ENCODE peak calls at places on chromosomes 13 and 19, in seven cellular contexts. R is Panc1, O is HepG2, G is upper lobe of left lung, C is HCT116, E is K562, D is GM23338. H is an unnamed sample.

GRCh38 chr19:42090687-42091086 is 14.7 kb downstream of the ZNF574 start:
- ATAC-seq in R (no peak), O (no peak), G (no peak), C (no peak), E (no peak), D (no peak), H (no peak)

GRCh38 chr13:100483836-100484381 is 104.7 kb downstream of the GGACT start:
- ATAC-seq in R (no peak), O (no peak), G (no peak), C (no peak), E (no peak), D (no peak), H (no peak)

GRCh38 chr19:7663711-7664110 is 5.1 kb upstream of the RETN start:
- ATAC-seq in R (no peak), O (no peak), G (no peak), C (no peak), E (no peak), D (no peak), H (no peak)

GRCh38 chr19:56133858-56134654 is 7.0 kb upstream of the ZNF444 start:
- ATAC-seq in R (peak), O (no peak), G (peak), C (peak), E (peak), D (no peak), H (no peak)

GRCh38 chr13:50635504-50635903 is 208.0 kb downstream of the DLEU7 start:
- ATAC-seq in R (no peak), O (no peak), G (peak), C (no peak), E (no peak), D (no peak), H (peak)

GRCh38 chr19:6047741-6048231 is 62.5 kb downstream of the RFX2 start:
- ATAC-seq in R (peak), O (peak), G (peak), C (peak), E (peak), D (peak), H (peak)

GRCh38 chr13:53001871-53002270 is 26.7 kb upstream of the OLFM4 start:
- ATAC-seq in R (no peak), O (no peak), G (no peak), C (no peak), E (no peak), D (no peak), H (no peak)

GRCh38 chr13:33536639-33537425 is 251.3 kb upstream of the STARD13 start:
- ATAC-seq in R (no peak), O (no peak), G (no peak), C (no peak), E (no peak), D (no peak), H (no peak)

GRCh38 chr13:35388456-35388855 is 88.0 kb downstream of the MAB21L1 start:
- ATAC-seq in R (no peak), O (no peak), G (no peak), C (no peak), E (no peak), D (no peak), H (no peak)

DNA sequence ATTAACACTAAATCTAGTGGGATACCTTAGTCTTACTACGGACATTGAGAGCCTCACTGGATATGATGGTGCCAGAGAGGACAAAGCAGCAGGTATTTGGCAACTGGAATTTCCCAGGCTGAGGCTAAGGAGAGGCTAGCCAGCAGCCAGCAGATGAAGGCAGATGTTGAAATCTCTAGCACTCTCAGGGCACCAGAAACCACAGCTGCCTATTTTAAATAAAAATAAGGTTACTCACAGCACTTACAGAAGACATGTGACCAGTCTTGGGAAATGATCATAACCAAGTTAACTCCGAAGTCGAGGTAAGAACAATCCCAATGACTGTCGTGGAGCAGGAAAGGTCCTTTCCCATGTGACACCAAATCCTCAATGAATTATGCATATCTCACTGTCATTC is 1726.0 kb downstream of the EFNB2 start:
- ATAC-seq in R (no peak), O (no peak), G (no peak), C (no peak), E (no peak), D (no peak), H (no peak)
- TF ChIP-seq POLR2AphosphoS5 in R (no peak), O (no peak), G (no peak), C (no peak), E (no peak), D (no peak), H (no peak)

GRCh38 chr19:12786950-12787349 is 4.3 kb upstream of the JUNB start:
- ATAC-seq in R (no peak), O (no peak), G (no peak), C (no peak), E (no peak), D (no peak), H (no peak)

GRCh38 chr19:12784394-12784870 is 6.9 kb upstream of the JUNB start:
- ATAC-seq in R (no peak), O (peak), G (no peak), C (no peak), E (peak), D (no peak), H (no peak)

GRCh38 chr19:12786149-12786870 is 5.0 kb upstream of the JUNB start:
- ATAC-seq in R (no peak), O (no peak), G (peak), C (no peak), E (no peak), D (no peak), H (no peak)

GRCh38 chr19:12784871-12785430 is 6.3 kb upstream of the JUNB start:
- ATAC-seq in R (no peak), O (no peak), G (no peak), C (no peak), E (no peak), D (no peak), H (no peak)

DNA sequence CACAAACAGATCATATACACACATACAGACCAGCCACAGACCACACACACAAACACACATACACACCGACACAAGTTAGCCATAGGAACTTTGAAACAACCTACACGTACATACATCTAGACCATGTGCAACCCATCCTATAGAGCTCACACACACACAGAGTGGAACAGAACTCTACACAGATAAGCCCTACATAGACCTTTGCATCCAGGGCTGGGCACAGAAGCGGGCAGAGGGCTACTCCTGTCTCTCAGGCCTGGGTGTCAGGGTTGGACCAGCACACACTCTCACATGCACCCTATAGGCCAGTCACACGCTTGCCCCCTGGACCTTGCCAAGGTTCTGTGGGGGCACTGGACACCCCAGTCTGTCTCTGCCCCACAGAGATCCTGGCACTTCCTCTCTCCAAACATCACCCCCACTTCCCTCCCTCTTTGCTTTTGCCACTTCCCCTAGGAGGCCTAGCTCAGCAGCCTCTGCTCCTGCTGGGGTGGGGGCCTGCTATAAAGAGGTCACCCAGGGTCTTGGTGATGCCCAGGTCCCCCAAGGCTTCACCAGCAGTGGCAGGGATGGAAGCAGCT is 5.8 kb upstream of the JUNB start:
- ATAC-seq in R (no peak), O (peak), G (no peak), C (no peak), E (no peak), D (no peak), H (no peak)
- TF ChIP-seq POLR2AphosphoS5 in R (no peak), O (no peak), G (peak), C (no peak), E (no peak), D (no peak), H (no peak)

DNA sequence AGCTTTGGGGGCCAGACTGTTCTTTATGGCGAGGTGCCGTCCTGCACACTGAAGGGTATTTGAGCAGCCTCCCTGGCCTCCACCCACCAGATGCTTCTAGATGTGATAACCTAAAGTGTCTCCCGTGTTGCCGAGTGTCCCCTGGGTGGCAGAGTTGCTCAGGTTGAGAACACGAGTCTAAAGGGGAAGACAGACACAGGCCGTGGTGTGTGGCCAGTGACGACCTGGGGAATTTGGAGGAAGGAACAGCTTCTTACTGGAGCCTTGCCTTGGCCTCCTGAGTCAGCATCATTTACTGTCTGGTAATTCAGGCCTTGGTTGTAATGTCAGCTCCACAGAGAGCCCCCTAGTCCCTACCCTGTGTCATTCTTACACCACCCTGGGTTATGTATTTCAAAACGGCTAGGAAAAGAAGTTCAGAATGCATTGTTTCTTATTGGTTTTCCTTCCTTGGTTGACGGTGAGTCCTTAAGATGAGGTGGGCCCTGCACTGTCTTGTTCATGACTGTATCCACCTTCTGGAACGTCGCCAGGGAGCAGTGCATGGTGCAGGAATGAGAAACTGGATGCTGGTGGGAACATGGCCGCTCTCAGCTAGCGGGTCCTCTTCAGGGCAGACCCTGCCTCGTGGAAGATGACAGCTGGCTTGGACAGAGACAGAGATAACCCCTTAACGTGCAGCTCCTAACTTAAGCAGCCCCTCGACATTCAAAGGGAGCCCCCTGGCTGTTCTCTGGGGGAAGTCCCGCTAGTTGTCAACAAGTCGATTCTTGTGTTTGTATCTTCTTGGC is 7.1 kb downstream of the SIN3B start:
- ATAC-seq in R (peak), O (no peak), G (no peak), C (peak), E (peak), D (peak), H (peak)
- TF ChIP-seq POLR2AphosphoS5 in R (no peak), O (no peak), G (peak), C (no peak), E (no peak), D (no peak), H (no peak)

GRCh38 chr19:12969292-12969988 is at the start of gene DAND5:
- ATAC-seq in R (peak), O (no peak), G (peak), C (no peak), E (no peak), D (no peak), H (no peak)

GRCh38 chr19:12970070-12970820 is 869 bp downstream of the DAND5 start:
- ATAC-seq in R (no peak), O (no peak), G (no peak), C (no peak), E (no peak), D (no peak), H (no peak)

GRCh38 chr19:12965812-12966135 is 3.6 kb upstream of the DAND5 start:
- ATAC-seq in R (no peak), O (no peak), G (no peak), C (no peak), E (no peak), D (no peak), H (no peak)

GRCh38 chr19:12967907-12968306 is 1.5 kb upstream of the DAND5 start:
- ATAC-seq in R (no peak), O (no peak), G (no peak), C (no peak), E (no peak), D (no peak), H (no peak)

GRCh38 chr19:12965017-12965811 is 4.2 kb upstream of the DAND5 start:
- ATAC-seq in R (peak), O (peak), G (peak), C (peak), E (peak), D (peak), H (peak)
- TF ChIP-seq POLR2AphosphoS5 in R (no peak), O (no peak), G (no peak), C (peak), E (peak), D (no peak), H (no peak)

GRCh38 chr19:4488496-4488895 is 16.4 kb downstream of the HDGFL2 start:
- ATAC-seq in R (no peak), O (no peak), G (no peak), C (no peak), E (no peak), D (no peak), H (no peak)

GRCh38 chr19:4477034-4477801 is 5.1 kb downstream of the HDGFL2 start:
- ATAC-seq in R (no peak), O (no peak), G (no peak), C (no peak), E (no peak), D (no peak), H (no peak)

GRCh38 chr19:4487572-4487971 is 15.5 kb downstream of the HDGFL2 start:
- ATAC-seq in R (no peak), O (no peak), G (no peak), C (no peak), E (no peak), D (no peak), H (no peak)

DNA sequence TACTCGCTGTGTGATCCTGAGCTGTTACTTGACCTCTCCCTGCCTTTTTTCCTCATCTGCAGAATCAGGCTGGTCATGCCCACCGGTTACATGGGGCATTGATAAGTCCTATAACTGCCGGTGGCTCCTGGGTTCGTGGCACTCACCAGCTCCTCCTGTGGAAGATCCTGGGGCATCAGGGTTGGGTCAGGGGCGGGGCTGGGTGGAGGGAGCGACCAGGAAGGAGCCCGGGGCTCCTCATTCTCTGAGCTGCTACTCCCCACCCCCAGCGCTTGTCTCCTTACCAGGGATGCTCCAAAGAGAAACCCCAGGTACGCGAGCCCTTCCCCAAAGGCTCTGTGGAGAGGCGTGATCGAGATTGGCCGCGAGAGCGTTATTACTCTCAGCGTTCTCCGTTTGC is 10.6 kb downstream of the HDGFL2 start:
- ATAC-seq in R (no peak), O (no peak), G (no peak), C (peak), E (no peak), D (peak), H (no peak)
- TF ChIP-seq POLR2AphosphoS5 in R (no peak), O (no peak), G (no peak), C (no peak), E (no peak), D (no peak), H (no peak)

DNA sequence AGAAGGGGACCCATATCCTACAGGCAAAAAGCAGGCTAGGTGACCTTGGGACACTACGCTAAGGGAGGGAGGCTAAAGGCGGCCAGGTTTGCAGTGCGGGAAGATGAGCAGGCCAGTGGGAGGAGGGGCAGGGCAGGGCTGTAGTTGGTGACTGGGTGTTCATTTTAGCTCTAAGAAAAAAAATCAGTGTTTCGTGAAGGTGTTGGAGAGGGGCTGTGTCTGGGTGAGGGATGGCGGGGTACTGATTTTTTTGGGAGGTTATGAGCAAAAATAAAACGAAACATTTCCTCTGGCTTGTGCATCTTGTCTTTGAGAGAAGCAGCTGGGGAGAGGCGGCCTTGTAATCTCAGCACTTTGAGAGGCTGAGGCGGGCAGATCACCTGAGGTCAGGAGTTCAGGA is 4.3 kb upstream of the NUP62 start:
- ATAC-seq in R (no peak), O (no peak), G (no peak), C (no peak), E (peak), D (no peak), H (no peak)
- TF ChIP-seq POLR2AphosphoS5 in R (no peak), O (no peak), G (no peak), C (no peak), E (no peak), D (peak), H (no peak)

GRCh38 chr13:44906758-44907157 is 82.5 kb downstream of the NUFIP1 start:
- ATAC-seq in R (no peak), O (no peak), G (no peak), C (no peak), E (no peak), D (peak), H (peak)

GRCh38 chr13:44906230-44906629 is 83.0 kb downstream of the NUFIP1 start:
- ATAC-seq in R (no peak), O (no peak), G (no peak), C (no peak), E (no peak), D (no peak), H (no peak)

GRCh38 chr13:44902793-44903192 is 86.5 kb downstream of the NUFIP1 start:
- ATAC-seq in R (no peak), O (no peak), G (no peak), C (no peak), E (no peak), D (no peak), H (no peak)

GRCh38 chr13:44903596-44903995 is 85.7 kb downstream of the NUFIP1 start:
- ATAC-seq in R (no peak), O (no peak), G (peak), C (no peak), E (no peak), D (no peak), H (peak)

DNA sequence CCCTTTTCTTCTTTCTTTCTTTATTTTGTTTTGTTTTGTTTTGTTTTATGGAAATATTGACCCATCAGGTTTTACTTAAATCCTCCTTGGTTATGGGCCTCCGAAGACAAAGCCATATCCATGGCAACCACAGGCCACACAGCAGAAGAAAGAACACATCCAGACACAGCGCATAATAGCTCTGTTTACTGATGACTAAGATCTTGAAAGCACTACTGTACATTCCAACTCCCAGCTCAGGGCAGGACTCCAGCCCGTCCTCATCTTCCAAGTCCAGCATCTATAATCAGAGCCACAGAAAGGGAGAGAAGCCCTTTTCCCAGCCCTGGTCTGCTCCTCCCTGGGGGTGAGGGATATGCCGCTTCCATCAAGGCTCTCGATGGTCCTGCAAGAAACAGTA is 84.3 kb downstream of the NUFIP1 start:
- ATAC-seq in R (peak), O (peak), G (peak), C (no peak), E (no peak), D (no peak), H (peak)
- TF ChIP-seq POLR2AphosphoS5 in R (no peak), O (no peak), G (no peak), C (no peak), E (no peak), D (no peak), H (peak)

H was measured in gastroesophageal sphincter.